ENCODE peak calls at places on chromosomes 4 and X, in seven cellular contexts. Y is neural progenitor cell, N is mucosa of descending colon, J is IMR-90, V is lower lobe of right lung, B is sigmoid colon, Z is heart left ventricle. O is an unnamed sample. For H3K9me3 and H3K4me1, the result is how much of the 10 kb centered on the place peaks cover.

GRCh38 chr4:172826866-172827265 is 341.7 kb upstream of the GALNT7 start:
- DNase-seq in Y (no peak), N (no peak), J (no peak), V (no peak), B (no peak), Z (no peak), O (no peak)

GRCh38 chr4:8200302-8200975 is 1.3 kb downstream of the SH3TC1 start:
- DNase-seq in Y (peak), N (peak), J (peak), V (peak), B (peak), Z (peak), O (peak)

GRCh38 chr4:139301143-139301820 is at the start of gene NAA15:
- DNase-seq in Y (peak), N (peak), J (peak), V (peak), B (peak), Z (peak), O (peak)

GRCh38 chr4:26116057-26116456 is 202.0 kb downstream of the SMIM20 start:
- DNase-seq in Y (no peak), N (no peak), J (no peak), V (no peak), B (no peak), Z (no peak), O (no peak)

GRCh38 chrX:43121637-43122036 is 343.7 kb upstream of the PPP1R2C start:
- DNase-seq in Y (peak), N (no peak), J (no peak), V (no peak), B (no peak), Z (no peak), O (peak)

GRCh38 chrX:127457161-127457560 is 595.0 kb downstream of the ACTRT1 start:
- DNase-seq in Y (no peak), N (no peak), J (no peak), V (no peak), B (no peak), Z (no peak), O (no peak)

GRCh38 chr4:65482410-65482809 is 187.9 kb downstream of the EPHA5 start:
- DNase-seq in Y (no peak), N (no peak), J (no peak), V (no peak), B (no peak), Z (no peak), O (no peak)

GRCh38 chrX:140918398-140919043 is 83.9 kb upstream of the SPANXB1 start:
- DNase-seq in Y (peak), N (no peak), J (peak), V (no peak), B (no peak), Z (no peak), O (peak)

GRCh38 chr4:40557741-40558140 is 71.9 kb downstream of the RBM47 start:
- DNase-seq in Y (no peak), N (no peak), J (no peak), V (no peak), B (no peak), Z (no peak), O (no peak)

GRCh38 chrX:12770440-12770839 is 20.8 kb upstream of the PRPS2 start:
- DNase-seq in Y (peak), N (no peak), J (peak), V (no peak), B (no peak), Z (no peak), O (peak)

GRCh38 chrX:127708155-127708554 is 344.0 kb downstream of the ACTRT1 start:
- DNase-seq in Y (no peak), N (no peak), J (no peak), V (no peak), B (no peak), Z (no peak), O (no peak)

GRCh38 chrX:40171513-40172168 is 73.9 kb upstream of the BCOR start:
- DNase-seq in Y (peak), N (peak), J (no peak), V (no peak), B (peak), Z (no peak), O (no peak)

GRCh38 chr4:115824630-115825029 is 711.2 kb upstream of the NDST4 start:
- DNase-seq in Y (no peak), N (no peak), J (no peak), V (no peak), B (no peak), Z (no peak), O (no peak)

GRCh38 chr4:18366762-18367358 is 345.3 kb upstream of the LCORL start:
- DNase-seq in Y (peak), N (no peak), J (peak), V (no peak), B (no peak), Z (no peak), O (peak)

GRCh38 chrX:153365670-153366069 is 31.7 kb downstream of the ZNF275 start:
- DNase-seq in Y (no peak), N (no peak), J (no peak), V (no peak), B (no peak), Z (no peak), O (no peak)

GRCh38 chrX:71366674-71367256 is 608 bp downstream of the TAF1 start:
- DNase-seq in Y (peak), N (peak), J (peak), V (peak), B (no peak), Z (peak), O (peak)

GRCh38 chr4:153072661-153073060 is 131.6 kb upstream of the TRIM2 start:
- DNase-seq in Y (no peak), N (no peak), J (no peak), V (no peak), B (no peak), Z (no peak), O (no peak)

GRCh38 chr4:56181140-56181950 is 205.9 kb downstream of the AASDH start:
- DNase-seq in Y (no peak), N (no peak), J (no peak), V (no peak), B (no peak), Z (no peak), O (no peak)

GRCh38 chrX:63506320-63506719 is 155.2 kb upstream of the SPIN4 start:
- DNase-seq in Y (peak), N (no peak), J (peak), V (no peak), B (no peak), Z (no peak), O (no peak)

GRCh38 chr4:1602621-1603412 is 81.3 kb downstream of the FAM53A start:
- DNase-seq in Y (no peak), N (no peak), J (no peak), V (peak), B (peak), Z (peak), O (no peak)

GRCh38 chr4:89929425-89930272 is 35.0 kb downstream of the MMRN1 start:
- DNase-seq in Y (no peak), N (no peak), J (no peak), V (no peak), B (no peak), Z (no peak), O (peak)

GRCh38 chr4:94532016-94532789 is 80.5 kb downstream of the PDLIM5 start:
- DNase-seq in Y (no peak), N (peak), J (peak), V (no peak), B (no peak), Z (no peak), O (no peak)

GRCh38 chr4:148954011-148954749 is 512.0 kb upstream of the NR3C2 start:
- DNase-seq in Y (no peak), N (peak), J (no peak), V (no peak), B (no peak), Z (no peak), O (no peak)

GRCh38 chrX:133390647-133391046 is 24.6 kb downstream of the GPC4 start:
- DNase-seq in Y (no peak), N (no peak), J (no peak), V (no peak), B (no peak), Z (no peak), O (no peak)

GRCh38 chr4:48905363-48906015 is 1.1 kb downstream of the OCIAD2 start:
- DNase-seq in Y (no peak), N (peak), J (peak), V (no peak), B (no peak), Z (no peak), O (no peak)

GRCh38 chrX:105975382-105975781 is 63.1 kb downstream of the SERPINA7 start:
- DNase-seq in Y (peak), N (no peak), J (peak), V (no peak), B (no peak), Z (no peak), O (no peak)

GRCh38 chrX:153400146-153401132 is 711 bp downstream of the PNMA6E start:
- DNase-seq in Y (peak), N (peak), J (no peak), V (peak), B (no peak), Z (peak), O (peak)

GRCh38 chrX:150983526-150984163 is 510 bp downstream of the HMGB3 start:
- DNase-seq in Y (no peak), N (no peak), J (no peak), V (no peak), B (no peak), Z (no peak), O (no peak)

GRCh38 chr4:53717064-53717549 is 125.8 kb upstream of the LNX1 start:
- DNase-seq in Y (no peak), N (no peak), J (peak), V (no peak), B (no peak), Z (no peak), O (no peak)

DNA sequence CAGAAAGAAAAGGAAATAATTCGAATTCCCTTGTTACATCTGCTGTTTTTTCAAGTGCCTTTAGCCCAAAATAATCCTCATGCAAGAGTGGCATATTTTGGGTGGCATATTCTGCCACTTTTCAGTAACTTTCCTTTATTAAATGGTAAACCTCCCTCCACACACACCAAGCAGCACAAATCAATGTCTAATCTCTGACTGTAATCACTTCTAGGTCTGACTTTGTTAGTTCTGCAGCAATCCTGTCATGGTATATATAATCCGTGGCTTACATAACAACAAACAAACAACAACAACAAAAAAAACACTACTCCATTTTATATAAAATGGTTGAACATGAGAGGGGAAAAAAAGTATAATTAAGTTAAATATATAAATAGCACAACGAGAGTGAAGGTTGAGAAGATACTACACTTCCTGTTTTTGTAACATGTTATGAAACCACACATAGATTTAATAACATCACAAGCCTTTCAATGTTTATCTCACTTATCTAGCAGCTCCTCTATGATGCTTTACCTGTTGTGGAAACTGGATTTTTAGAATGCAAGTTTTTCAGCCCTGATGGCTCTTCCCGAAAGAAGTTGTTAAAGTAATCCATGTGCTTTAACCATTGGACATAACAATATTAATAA is 715.4 kb downstream of the GRXCR1 start:
- DNase-seq in Y (no peak), N (no peak), J (no peak), V (no peak), B (no peak), Z (no peak), O (no peak)
- H3K4me3 ChIP-seq in Y (no peak), N (no peak), J (no peak), V (no peak), B (no peak), Z (no peak), O (no peak)

DNA sequence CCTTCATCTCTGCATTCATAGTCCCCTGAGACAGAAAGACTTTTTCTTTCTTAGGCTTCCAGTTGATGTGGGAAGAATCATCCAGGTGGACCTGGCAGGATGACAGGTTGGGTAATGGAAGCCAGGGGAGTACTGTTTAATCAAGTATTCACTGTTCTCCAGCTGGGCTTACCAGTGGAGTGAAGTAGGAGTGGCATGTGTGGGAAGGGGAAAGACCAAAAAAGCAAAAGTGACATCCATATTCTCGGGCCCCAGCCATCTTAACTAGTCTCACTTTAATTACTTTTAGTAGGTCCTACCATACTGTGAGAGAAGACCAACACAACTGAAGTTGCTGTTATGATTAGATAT is 18.5 kb downstream of the VSIG4 start:
- DNase-seq in Y (no peak), N (no peak), J (no peak), V (no peak), B (no peak), Z (no peak), O (no peak)
- H3K9me3 ChIP-seq in Y (under half), N (under half), J (under half), V (under half), B (under half), Z (under half), O (under half)

DNA sequence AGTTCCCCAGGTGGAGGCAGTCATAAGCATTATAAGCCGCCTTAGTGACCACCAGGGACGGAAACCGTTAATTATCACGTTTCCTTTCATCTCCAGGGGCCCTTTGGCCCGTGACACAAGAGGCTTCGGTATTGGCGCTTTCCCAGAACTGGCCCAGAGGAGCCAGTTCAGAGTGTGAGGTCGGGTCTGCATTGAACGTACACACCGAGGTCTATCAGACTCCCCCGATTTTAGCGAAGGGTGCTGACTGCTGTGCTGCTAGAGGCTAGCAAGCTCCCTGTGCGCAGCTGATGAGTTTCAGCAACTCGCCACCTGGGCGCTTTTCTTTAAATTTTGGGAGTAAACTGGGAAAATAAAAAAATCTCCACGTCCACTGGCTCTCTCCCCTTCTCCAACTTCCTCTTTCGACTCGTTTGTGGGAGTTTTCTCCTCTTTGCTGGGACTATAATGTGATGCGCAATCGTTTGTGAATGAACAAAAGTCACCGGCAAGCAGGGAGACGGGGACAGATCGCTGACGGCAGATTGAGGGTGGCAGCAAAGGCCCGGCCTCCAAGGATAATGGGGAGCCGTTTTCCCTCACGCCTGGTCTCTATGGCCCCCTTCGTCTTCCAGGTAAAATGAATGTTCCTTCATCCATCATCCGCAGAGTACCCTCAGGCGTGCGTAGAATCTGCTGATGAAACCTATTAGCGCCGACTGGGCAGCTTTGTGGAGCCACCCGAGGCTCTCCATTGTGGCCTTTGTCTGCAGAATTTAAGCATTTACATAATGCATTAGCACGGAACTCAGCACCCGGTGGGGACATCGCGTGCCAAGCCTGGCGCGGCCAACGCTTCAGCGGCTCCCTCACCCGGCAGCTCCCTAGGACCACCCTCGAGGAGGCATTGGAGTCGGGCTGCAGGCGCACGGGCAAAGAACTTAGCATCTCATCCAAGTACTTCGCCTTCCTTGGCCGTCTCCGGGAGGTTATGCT is 1.6 kb upstream of the LRAT start:
- DNase-seq in Y (peak), N (peak), J (no peak), V (no peak), B (no peak), Z (no peak), O (no peak)
- H3K4me1 ChIP-seq in Y (half or more), N (under half), J (under half), V (under half), B (under half), Z (under half), O (under half)

GRCh38 chrX:49163555-49164419 is 1.2 kb downstream of the MAGIX start:
- DNase-seq in Y (peak), N (peak), J (peak), V (peak), B (peak), Z (peak), O (peak)
- H3K4me3 ChIP-seq in Y (peak), N (no peak), J (peak), V (peak), B (peak), Z (peak), O (no peak)

GRCh38 chr4:127982445-127982844 is 17.2 kb downstream of the ABHD18 start:
- DNase-seq in Y (no peak), N (no peak), J (no peak), V (no peak), B (no peak), Z (no peak), O (no peak)

GRCh38 chr4:127975121-127975770 is 10.0 kb downstream of the ABHD18 start:
- DNase-seq in Y (no peak), N (no peak), J (peak), V (no peak), B (no peak), Z (no peak), O (no peak)

GRCh38 chr4:127978930-127979329 is 13.7 kb downstream of the ABHD18 start:
- DNase-seq in Y (no peak), N (no peak), J (no peak), V (no peak), B (no peak), Z (no peak), O (no peak)
- H3K9me3 ChIP-seq in Y (under half), N (under half), J (under half), V (under half), B (under half), Z (under half), O (under half)

GRCh38 chrX:38346150-38346549 is 6.3 kb upstream of the OTC start:
- DNase-seq in Y (no peak), N (no peak), J (no peak), V (no peak), B (no peak), Z (no peak), O (no peak)
- H3K4me1 ChIP-seq in Y (under half), N (under half), J (under half), V (under half), B (under half), Z (under half), O (under half)

GRCh38 chr4:4425696-4426095 is 38.8 kb downstream of the NSG1 start:
- DNase-seq in Y (no peak), N (no peak), J (no peak), V (no peak), B (peak), Z (peak), O (no peak)

GRCh38 chr4:4428966-4429875 is 42.3 kb downstream of the NSG1 start:
- DNase-seq in Y (no peak), N (no peak), J (no peak), V (no peak), B (no peak), Z (no peak), O (no peak)

GRCh38 chr4:4427478-4427870 is 40.6 kb downstream of the NSG1 start:
- DNase-seq in Y (no peak), N (no peak), J (no peak), V (no peak), B (no peak), Z (peak), O (no peak)

GRCh38 chr4:4426511-4427477 is 39.9 kb downstream of the NSG1 start:
- DNase-seq in Y (peak), N (no peak), J (no peak), V (no peak), B (peak), Z (no peak), O (no peak)

GRCh38 chr4:4427886-4428285 is 41.0 kb downstream of the NSG1 start:
- DNase-seq in Y (no peak), N (no peak), J (no peak), V (no peak), B (no peak), Z (no peak), O (no peak)
- H3K4me3 ChIP-seq in Y (no peak), N (no peak), J (no peak), V (no peak), B (no peak), Z (no peak), O (no peak)

DNA sequence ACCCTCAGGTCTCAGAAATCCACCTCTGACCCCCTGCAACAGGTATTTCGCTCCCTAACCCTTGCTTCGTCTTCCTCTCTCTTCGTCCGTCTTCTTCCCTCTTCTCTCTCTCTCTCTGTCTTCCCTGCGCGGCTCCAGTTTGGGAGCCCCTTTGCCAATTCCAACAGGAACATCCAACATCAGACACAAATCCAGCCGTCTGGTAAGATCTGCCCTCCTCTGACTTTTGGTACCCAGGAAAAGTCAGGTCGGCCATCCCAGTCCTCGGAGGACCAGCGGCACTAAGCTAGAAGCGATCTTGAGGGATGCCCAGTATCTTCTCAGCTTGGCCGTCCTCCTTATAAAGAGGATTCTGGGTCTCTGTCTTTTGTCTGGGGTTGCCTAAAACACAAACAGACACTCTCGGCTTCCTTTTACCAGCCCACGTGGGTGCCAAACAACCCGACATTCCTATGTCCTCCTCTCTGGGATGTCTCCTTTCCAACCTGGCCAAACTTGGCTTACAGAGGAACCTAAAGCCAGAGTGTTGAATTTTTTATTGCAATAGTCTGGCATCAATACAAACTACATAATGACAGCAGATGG is 7.7 kb downstream of the ASMTL start:
- DNase-seq in Y (no peak), N (no peak), J (no peak), V (peak), B (peak), Z (no peak), O (no peak)
- H3K9me3 ChIP-seq in Y (under half), N (under half), J (under half), V (under half), B (under half), Z (under half), O (under half)

DNA sequence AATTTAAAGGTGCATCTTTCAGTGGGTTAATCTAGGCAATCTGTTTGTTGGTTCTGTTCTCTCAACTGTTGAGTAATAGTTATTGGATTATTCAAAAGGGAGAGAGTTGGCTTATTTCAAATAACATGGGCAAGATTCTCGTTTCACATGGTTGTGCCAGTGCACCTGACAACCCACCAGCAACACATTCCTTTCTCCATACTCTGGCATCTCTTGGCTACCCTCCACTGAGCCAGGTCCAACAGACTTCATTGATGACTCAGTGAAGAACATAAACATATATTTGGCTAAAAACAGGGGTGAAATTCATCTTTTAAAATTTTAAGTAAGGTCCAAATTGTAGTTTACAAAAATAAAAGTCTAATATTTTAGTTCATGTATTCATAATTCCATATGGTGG is 967.2 kb downstream of the RPA4 start:
- DNase-seq in Y (no peak), N (no peak), J (peak), V (no peak), B (no peak), Z (no peak), O (no peak)
- H3K4me1 ChIP-seq in Y (under half), N (under half), J (under half), V (under half), B (under half), Z (under half), O (under half)